ENCODE peak calls at places on chromosomes 1 and 21, in seven cellular contexts. K is GM12878, S is K562, P is SK-N-SH, M is HepG2, W is GM12892, J is H1. L is an unnamed sample.

GRCh38 chr21:36589352-36589971 is 109.5 kb upstream of the SIM2 start:
- DNase-seq in J (no peak), W (peak), K (peak), M (peak), P (peak), S (peak), L (peak)

GRCh38 chr1:42931911-42932422 is 26.7 kb downstream of the SLC2A1 start:
- DNase-seq in K (peak), W (peak), P (no peak), S (peak), J (no peak), M (no peak), L (peak)

GRCh38 chr1:117967472-117967871 is 37.9 kb downstream of the WDR3 start:
- DNase-seq in W (no peak), M (no peak), K (no peak), S (no peak), J (no peak), P (peak), L (no peak)

GRCh38 chr21:45972716-45973474 is 8.7 kb upstream of the COL6A1 start:
- DNase-seq in K (no peak), M (no peak), P (peak), J (no peak), W (peak), S (no peak), L (no peak)

GRCh38 chr1:57881696-57882095 is 457.8 kb upstream of the DAB1 start:
- DNase-seq in W (no peak), K (no peak), S (no peak), P (no peak), M (no peak), J (no peak), L (no peak)

GRCh38 chr1:25782608-25783201 is 17.3 kb upstream of the SELENON start:
- DNase-seq in P (no peak), K (no peak), J (no peak), W (no peak), S (peak), M (no peak), L (no peak)

GRCh38 chr1:232381676-232382075 is 248.3 kb downstream of the SIPA1L2 start:
- DNase-seq in M (no peak), K (no peak), S (no peak), P (no peak), W (no peak), J (no peak), L (no peak)

GRCh38 chr1:212207822-212208520 is 77.2 kb upstream of the PPP2R5A start:
- DNase-seq in J (no peak), M (no peak), K (no peak), W (no peak), S (no peak), P (no peak), L (no peak)

GRCh38 chr1:170881268-170882265 is 53.8 kb upstream of the MROH9 start:
- DNase-seq in K (peak), M (no peak), S (no peak), W (no peak), J (no peak), P (no peak), L (no peak)

GRCh38 chr1:203378529-203379271 is 27.8 kb upstream of the FMOD start:
- DNase-seq in P (no peak), K (no peak), J (no peak), S (no peak), M (no peak), W (no peak), L (no peak)

GRCh38 chr1:211133841-211134669 is at the start of gene KCNH1:
- DNase-seq in W (peak), P (peak), S (peak), M (peak), K (peak), J (peak), L (peak)

GRCh38 chr21:26800001-26800400 is 45.2 kb downstream of the ADAMTS1 start:
- DNase-seq in S (no peak), K (no peak), J (no peak), M (no peak), P (no peak), W (no peak), L (no peak)

GRCh38 chr1:55039342-55040082 is at the start of gene PCSK9:
- DNase-seq in S (peak), P (peak), J (no peak), W (no peak), M (peak), K (no peak), L (no peak)

GRCh38 chr1:230854423-230854822 is 13.9 kb downstream of the C1orf198 start:
- DNase-seq in S (no peak), P (no peak), K (no peak), J (no peak), M (no peak), W (no peak), L (no peak)

GRCh38 chr1:224623743-224624333 is 7.7 kb downstream of the CNIH3 start:
- DNase-seq in J (no peak), K (peak), P (no peak), S (no peak), W (peak), M (no peak), L (peak)

GRCh38 chr1:117106478-117106877 is 15.1 kb downstream of the TRIM45 start:
- DNase-seq in P (no peak), M (no peak), S (no peak), K (no peak), W (no peak), J (no peak), L (no peak)

GRCh38 chr1:57131257-57131656 is 165.4 kb upstream of the C8B start:
- DNase-seq in J (no peak), K (no peak), W (no peak), S (no peak), M (no peak), P (no peak), L (no peak)

GRCh38 chr21:46461909-46462308 is 3.2 kb downstream of the DIP2A start:
- DNase-seq in M (no peak), P (no peak), W (no peak), K (no peak), J (no peak), S (no peak), L (no peak)

GRCh38 chr1:205500240-205501218 is 3.9 kb upstream of the CDK18 start:
- DNase-seq in J (no peak), S (no peak), W (no peak), P (peak), M (peak), K (no peak), L (no peak)

GRCh38 chr1:5572794-5573193 is 419.4 kb downstream of the NPHP4 start:
- DNase-seq in W (no peak), S (no peak), P (no peak), M (no peak), K (no peak), J (no peak), L (no peak)
- TF ChIP-seq TAF1 in W (no peak), S (no peak), P (no peak), M (no peak), K (no peak), J (no peak), L (no peak)

GRCh38 chr1:91760487-91760886 is 125.5 kb downstream of the TGFBR3 start:
- DNase-seq in W (no peak), M (no peak), P (no peak), J (no peak), S (no peak), K (no peak), L (no peak)

GRCh38 chr1:91763252-91763651 is 122.7 kb downstream of the TGFBR3 start:
- DNase-seq in W (no peak), P (no peak), S (peak), M (no peak), K (no peak), J (no peak), L (no peak)

GRCh38 chr1:91764471-91765115 is 121.4 kb downstream of the TGFBR3 start:
- DNase-seq in P (no peak), S (peak), J (peak), M (no peak), W (no peak), K (no peak), L (no peak)

GRCh38 chr1:91759076-91759475 is 126.9 kb downstream of the TGFBR3 start:
- DNase-seq in P (no peak), J (no peak), K (no peak), W (no peak), M (no peak), S (no peak), L (no peak)

DNA sequence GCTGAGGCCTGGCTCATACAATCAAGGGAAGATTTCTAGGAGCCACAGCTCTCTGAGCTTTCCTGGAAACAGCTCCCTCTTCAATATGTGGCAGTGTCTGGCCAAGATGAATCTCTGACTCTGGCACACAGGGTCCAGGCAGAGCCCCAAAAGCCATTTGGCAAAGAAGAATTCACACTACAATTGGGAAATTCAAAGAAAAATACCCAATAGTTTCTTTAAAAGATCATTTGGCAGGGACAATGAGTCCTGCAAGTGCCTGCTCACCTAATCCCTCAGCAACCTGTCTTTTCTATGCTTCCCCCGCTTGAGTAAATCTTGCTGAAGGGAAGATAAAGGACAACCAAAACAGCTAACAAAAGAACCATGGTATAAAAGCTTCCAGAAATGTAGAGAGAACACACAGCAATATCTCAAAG is 124.6 kb downstream of the TGFBR3 start:
- DNase-seq in J (no peak), M (peak), S (peak), K (no peak), P (no peak), W (no peak), L (no peak)
- TF ChIP-seq TAF1 in J (no peak), M (no peak), S (no peak), K (no peak), P (no peak), W (no peak), L (no peak)

GRCh38 chr1:233654667-233655432 is 40.9 kb downstream of the KCNK1 start:
- DNase-seq in P (no peak), W (no peak), J (no peak), S (no peak), K (no peak), M (no peak), L (no peak)

GRCh38 chr1:233655433-233655844 is 41.5 kb downstream of the KCNK1 start:
- DNase-seq in W (no peak), J (no peak), M (no peak), P (no peak), S (no peak), K (no peak), L (no peak)

GRCh38 chr1:233657466-233657865 is 43.6 kb downstream of the KCNK1 start:
- DNase-seq in P (no peak), S (no peak), J (no peak), W (no peak), K (no peak), M (no peak), L (no peak)

GRCh38 chr1:233656700-233657099 is 42.8 kb downstream of the KCNK1 start:
- DNase-seq in P (no peak), M (no peak), J (no peak), W (no peak), S (no peak), K (no peak), L (no peak)

DNA sequence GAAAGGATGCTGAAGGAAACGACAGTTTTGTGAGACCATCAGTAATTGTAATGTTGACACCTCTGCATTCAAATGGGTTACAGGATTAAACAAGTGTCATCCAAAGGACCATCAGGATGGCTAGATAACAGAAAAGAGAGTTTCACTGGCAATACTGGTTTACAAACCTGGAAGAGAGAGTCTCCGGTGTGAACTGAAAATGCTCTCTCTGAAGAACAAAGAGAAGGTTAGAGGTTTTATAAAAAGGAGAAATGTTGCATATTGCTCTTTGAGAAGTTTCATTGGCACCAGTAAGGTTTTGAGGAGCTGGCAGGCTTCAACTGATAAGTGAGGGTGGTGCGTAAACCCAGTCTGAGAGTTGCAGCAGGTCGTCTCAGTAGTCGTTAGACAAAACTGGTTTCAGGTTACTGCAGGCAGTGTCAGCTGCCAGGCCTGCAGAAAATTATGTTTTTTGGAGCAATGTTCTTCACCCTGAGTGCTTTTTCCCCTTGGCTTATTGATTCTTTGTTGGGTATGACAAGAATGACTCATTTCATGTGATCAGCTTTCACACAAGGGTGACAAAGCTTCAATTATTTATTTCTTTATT is 42.2 kb downstream of the KCNK1 start:
- DNase-seq in S (no peak), K (no peak), M (no peak), P (no peak), J (no peak), W (no peak), L (no peak)
- TF ChIP-seq TAF1 in S (no peak), K (no peak), M (no peak), P (no peak), J (no peak), W (no peak), L (no peak)

GRCh38 chr1:167584581-167584980 is 31.0 kb upstream of the CREG1 start:
- DNase-seq in M (no peak), S (no peak), P (no peak), K (no peak), W (no peak), J (no peak), L (no peak)

GRCh38 chr1:167578935-167579521 is 25.5 kb upstream of the CREG1 start:
- DNase-seq in S (no peak), J (no peak), W (no peak), M (no peak), P (no peak), K (no peak), L (no peak)

GRCh38 chr1:167587342-167587741 is 33.8 kb upstream of the CREG1 start:
- DNase-seq in W (no peak), M (no peak), K (no peak), S (no peak), P (no peak), J (no peak), L (no peak)

GRCh38 chr1:167579986-167580385 is 26.4 kb upstream of the CREG1 start:
- DNase-seq in P (no peak), K (no peak), J (no peak), W (no peak), S (no peak), M (no peak), L (no peak)

DNA sequence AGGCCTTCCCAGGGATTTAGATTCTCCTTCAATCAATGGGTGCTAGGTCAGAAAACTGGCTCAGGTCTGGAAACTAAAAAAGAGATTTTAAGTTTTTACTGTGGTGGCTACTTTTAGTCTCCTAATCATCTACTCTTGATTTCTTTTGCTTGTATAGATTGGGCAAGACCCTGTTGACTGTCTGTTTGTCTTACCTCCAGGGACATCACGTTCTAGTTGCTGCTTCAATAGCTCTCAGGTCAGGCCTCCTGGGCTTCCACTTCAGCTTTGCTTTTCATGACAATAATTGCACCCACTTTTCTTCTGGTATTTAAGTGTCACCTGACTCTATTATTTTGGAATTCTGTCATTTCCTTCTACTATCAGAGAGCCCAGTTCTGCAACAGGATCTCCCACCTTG is 28.5 kb upstream of the CREG1 start:
- DNase-seq in P (no peak), M (no peak), J (no peak), W (no peak), K (no peak), S (no peak), L (no peak)
- TF ChIP-seq TAF1 in P (no peak), M (no peak), J (no peak), W (no peak), K (no peak), S (no peak), L (no peak)

GRCh38 chr1:66436378-66437135 is 97.4 kb upstream of the SGIP1 start:
- DNase-seq in M (no peak), S (no peak), W (no peak), J (no peak), P (no peak), K (peak), L (no peak)
- TF ChIP-seq TAF1 in M (no peak), S (no peak), W (no peak), J (no peak), P (no peak), K (no peak), L (no peak)

GRCh38 chr1:51644533-51645197 is 27.8 kb downstream of the OSBPL9 start:
- DNase-seq in K (no peak), S (no peak), P (no peak), W (no peak), J (peak), M (no peak), L (no peak)
- TF ChIP-seq TAF1 in K (no peak), S (no peak), P (no peak), W (no peak), J (no peak), M (no peak), L (no peak)

DNA sequence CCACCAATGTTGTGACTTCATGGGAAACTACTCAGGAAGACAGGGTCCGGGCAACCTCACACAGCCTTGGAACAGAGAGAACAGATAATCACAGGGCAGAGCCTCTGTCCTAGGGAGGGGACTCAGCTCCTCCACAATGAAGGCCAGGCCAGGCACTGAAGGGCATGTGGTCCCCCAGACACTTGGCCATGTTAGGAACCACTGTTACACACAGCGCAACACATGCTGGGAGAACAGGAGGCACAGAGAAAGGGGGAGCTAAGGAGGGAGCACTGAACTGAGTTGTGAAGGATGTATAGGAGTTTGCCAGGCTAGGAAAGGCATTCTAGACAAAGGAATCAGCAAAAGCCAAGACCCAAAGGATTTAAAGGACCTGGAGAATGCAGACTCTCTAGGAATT is 127.6 kb downstream of the DMRTB1 start:
- DNase-seq in J (no peak), K (no peak), S (no peak), W (no peak), P (peak), M (no peak), L (no peak)
- TF ChIP-seq TAF1 in J (no peak), K (no peak), S (no peak), W (no peak), P (no peak), M (no peak), L (no peak)

GRCh38 chr1:178566187-178566586 is 53.3 kb downstream of the TEX35 start:
- DNase-seq in M (no peak), S (no peak), K (peak), P (no peak), W (no peak), J (no peak), L (no peak)

GRCh38 chr1:178564783-178565180 is 51.9 kb downstream of the TEX35 start:
- DNase-seq in K (no peak), J (no peak), W (no peak), M (no peak), S (no peak), P (no peak), L (no peak)

GRCh38 chr1:178564086-178564782 is 51.3 kb downstream of the TEX35 start:
- DNase-seq in W (no peak), J (no peak), K (no peak), S (no peak), M (peak), P (no peak), L (no peak)

GRCh38 chr1:178563099-178563820 is 50.4 kb downstream of the TEX35 start:
- DNase-seq in J (no peak), S (no peak), W (no peak), M (no peak), K (no peak), P (no peak), L (no peak)

DNA sequence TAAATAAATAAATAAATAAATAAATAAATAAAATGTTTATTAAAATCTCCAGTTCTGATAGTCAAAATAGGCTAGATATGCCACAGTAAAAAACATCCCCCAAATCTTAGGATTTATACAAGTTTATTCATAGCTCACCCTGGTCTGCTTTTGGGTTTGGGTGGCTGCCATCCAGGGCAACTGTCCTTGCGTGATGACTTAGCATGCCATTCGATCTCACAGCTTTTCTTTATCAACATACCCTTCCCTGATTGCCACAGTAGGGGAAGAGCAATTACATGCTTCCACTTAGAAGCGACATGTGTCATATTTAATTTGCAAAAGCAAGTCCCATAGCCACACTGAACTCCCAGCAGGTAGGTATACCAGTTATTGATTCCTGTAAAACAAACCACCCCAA is 52.7 kb downstream of the TEX35 start:
- DNase-seq in P (no peak), M (no peak), J (no peak), W (no peak), K (no peak), S (no peak), L (no peak)
- TF ChIP-seq TAF1 in P (no peak), M (no peak), J (no peak), W (no peak), K (no peak), S (no peak), L (no peak)